ENCODE peak calls at places on chromosomes 4 and X, in eight cellular contexts. G, K, P, E, B, Z, A and L are unnamed samples.
A peak's percentile ranks its signal among the peaks of the same experiment; 100 is the strongest.

GRCh38 chr4:55853484-55854046 is at the start of gene EXOC1:
- DNase-seq in G (peak; percentile 89), K (peak; percentile 96), P (peak; percentile 98), E (peak; percentile 93), B (peak; percentile 94), Z (peak; percentile 98), A (peak; percentile 87), L (peak; percentile 91)

GRCh38 chrX:31166416-31166815 is 94.6 kb upstream of the FTHL17 start:
- DNase-seq in G (no peak), K (peak; percentile 3), P (no peak), E (no peak), B (no peak), Z (no peak), A (no peak), L (no peak)

GRCh38 chr4:38113551-38113950 is 153.4 kb downstream of the PTTG2 start:
- DNase-seq in G (no peak), K (no peak), P (no peak), E (no peak), B (no peak), Z (no peak), A (no peak), L (no peak)

GRCh38 chr4:67201334-67201733 is 344.0 kb downstream of the CENPC start:
- DNase-seq in G (no peak), K (no peak), P (no peak), E (no peak), B (no peak), Z (no peak), A (no peak), L (no peak)

GRCh38 chrX:57929373-57929772 is 19.1 kb upstream of the ZXDA start:
- DNase-seq in G (no peak), K (peak; percentile 6), P (no peak), E (no peak), B (peak; percentile 10), Z (peak; percentile 26), A (no peak), L (no peak)

GRCh38 chrX:76555816-76556215 is 128.3 kb downstream of the MAGEE1 start:
- DNase-seq in G (no peak), K (peak; percentile 7), P (peak; percentile 0), E (no peak), B (peak; percentile 29), Z (peak; percentile 8), A (no peak), L (no peak)

GRCh38 chrX:63657821-63658220 is 127.2 kb downstream of the ARHGEF9 start:
- DNase-seq in G (peak; percentile 59), K (peak; percentile 87), P (no peak), E (no peak), B (no peak), Z (no peak), A (peak; percentile 34), L (no peak)

GRCh38 chrX:81259008-81259713 is 57.3 kb downstream of the SH3BGRL start:
- DNase-seq in G (peak; percentile 16), K (peak; percentile 69), P (no peak), E (no peak), B (no peak), Z (no peak), A (peak; percentile 30), L (no peak)

GRCh38 chr4:154073107-154073817 is 284.4 kb upstream of the SFRP2 start:
- DNase-seq in G (peak; percentile 63), K (peak; percentile 69), P (no peak), E (no peak), B (no peak), Z (no peak), A (no peak), L (no peak)

GRCh38 chr4:8544282-8544681 is 35.9 kb upstream of the GPR78 start:
- DNase-seq in G (no peak), K (no peak), P (no peak), E (no peak), B (no peak), Z (no peak), A (no peak), L (no peak)

GRCh38 chr4:53147711-53148110 is 218.2 kb downstream of the SCFD2 start:
- DNase-seq in G (no peak), K (no peak), P (no peak), E (no peak), B (no peak), Z (no peak), A (no peak), L (no peak)

GRCh38 chr4:26076000-26076587 is 162.1 kb downstream of the SMIM20 start:
- DNase-seq in G (peak; percentile 45), K (peak; percentile 57), P (no peak), E (no peak), B (no peak), Z (no peak), A (no peak), L (no peak)

GRCh38 chr4:105417624-105418023 is 56.2 kb downstream of the PPA2 start:
- DNase-seq in G (no peak), K (no peak), P (no peak), E (no peak), B (no peak), Z (no peak), A (no peak), L (no peak)

GRCh38 chrX:7941390-7942042 is 14.3 kb upstream of the PNPLA4 start:
- DNase-seq in G (no peak), K (peak; percentile 12), P (no peak), E (peak; percentile 11), B (no peak), Z (peak; percentile 34), A (no peak), L (no peak)

GRCh38 chr4:48017108-48017527 is 546 bp downstream of the NIPAL1 start:
- DNase-seq in G (peak; percentile 36), K (peak; percentile 82), P (peak; percentile 19), E (peak; percentile 69), B (peak; percentile 42), Z (no peak), A (no peak), L (no peak)

GRCh38 chr4:73684097-73684496 is 56.3 kb upstream of the CXCL8 start:
- DNase-seq in G (no peak), K (no peak), P (no peak), E (no peak), B (no peak), Z (no peak), A (no peak), L (no peak)

GRCh38 chrX:46204721-46205422 is 340.3 kb downstream of the ZNF674 start:
- DNase-seq in G (no peak), K (no peak), P (no peak), E (no peak), B (no peak), Z (no peak), A (no peak), L (no peak)